ENCODE peak calls at places on chromosomes 12 and 14, in six cellular contexts. One of them, this sample, is unnamed.

GRCh38 chr12:122471324-122472226 is 29.2 kb downstream of the ZCCHC8 start:
- DNase-seq in adrenal gland: no peak
- DNase-seq in HCT116: peak; percentile 42
- DNase-seq in endodermal cell: no peak
- DNase-seq in H9: no peak
- DNase-seq in right lobe of liver: no peak
- DNase-seq in this sample: no peak

GRCh38 chr14:36430169-36430568 is 89.9 kb downstream of the NKX2-1 start:
- DNase-seq in adrenal gland: no peak
- DNase-seq in H9: peak; percentile 44
- DNase-seq in endodermal cell: peak; percentile 67
- DNase-seq in right lobe of liver: no peak
- DNase-seq in HCT116: no peak
- DNase-seq in this sample: no peak

GRCh38 chr12:12008232-12008850 is 62.4 kb upstream of the BCL2L14 start:
- DNase-seq in endodermal cell: peak; percentile 73
- DNase-seq in right lobe of liver: no peak
- DNase-seq in HCT116: no peak
- DNase-seq in H9: peak; percentile 63
- DNase-seq in adrenal gland: no peak
- DNase-seq in this sample: no peak

GRCh38 chr12:101490286-101490920 is 15.3 kb downstream of the SPIC start:
- DNase-seq in endodermal cell: peak; percentile 87
- DNase-seq in HCT116: peak; percentile 62
- DNase-seq in right lobe of liver: no peak
- DNase-seq in adrenal gland: no peak
- DNase-seq in H9: peak; percentile 71
- DNase-seq in this sample: no peak

GRCh38 chr14:90785474-90785873 is 30.8 kb downstream of the TTC7B start:
- DNase-seq in H9: peak; percentile 63
- DNase-seq in HCT116: peak; percentile 12
- DNase-seq in endodermal cell: peak; percentile 73
- DNase-seq in adrenal gland: peak; percentile 51
- DNase-seq in right lobe of liver: peak; percentile 59
- DNase-seq in this sample: peak; percentile 47

GRCh38 chr14:100629696-100630095 is 42.5 kb upstream of the BEGAIN start:
- DNase-seq in endodermal cell: no peak
- DNase-seq in right lobe of liver: no peak
- DNase-seq in adrenal gland: no peak
- DNase-seq in HCT116: no peak
- DNase-seq in H9: no peak
- DNase-seq in this sample: no peak

GRCh38 chr14:88919502-88919901 is 95.1 kb downstream of the TTC8 start:
- DNase-seq in endodermal cell: no peak
- DNase-seq in H9: no peak
- DNase-seq in right lobe of liver: no peak
- DNase-seq in adrenal gland: no peak
- DNase-seq in HCT116: no peak
- DNase-seq in this sample: no peak

GRCh38 chr14:32611752-32612151 is 282.7 kb downstream of the AKAP6 start:
- DNase-seq in right lobe of liver: no peak
- DNase-seq in H9: no peak
- DNase-seq in HCT116: no peak
- DNase-seq in adrenal gland: no peak
- DNase-seq in endodermal cell: no peak
- DNase-seq in this sample: no peak

GRCh38 chr14:74085047-74085637 is 386 bp downstream of the LIN52 start:
- DNase-seq in H9: no peak
- DNase-seq in adrenal gland: no peak
- DNase-seq in right lobe of liver: no peak
- DNase-seq in HCT116: no peak
- DNase-seq in endodermal cell: no peak
- DNase-seq in this sample: no peak

DNA sequence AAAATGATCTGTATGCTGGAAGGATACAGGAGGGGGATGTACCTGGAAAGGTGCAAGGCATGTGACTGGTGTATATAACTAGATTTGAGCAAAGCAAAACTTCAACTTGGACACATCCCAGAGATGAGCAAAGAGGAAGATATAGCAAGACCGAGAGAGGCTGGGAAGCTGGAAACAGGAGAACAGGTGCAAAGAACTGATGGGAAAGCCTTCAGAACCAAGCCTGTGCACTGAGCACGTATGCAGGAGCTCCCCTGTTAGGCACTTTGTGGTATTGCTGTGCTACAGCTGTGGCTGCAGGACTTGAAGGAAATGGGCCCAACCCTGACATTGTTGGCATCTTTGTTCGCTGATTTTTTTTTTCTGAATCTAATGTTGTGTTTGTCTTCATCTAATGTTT is 120.7 kb upstream of the PWP1 start:
- DNase-seq in endodermal cell: peak; percentile 83
- DNase-seq in H9: peak; percentile 64
- DNase-seq in adrenal gland: no peak
- DNase-seq in HCT116: peak; percentile 7
- DNase-seq in right lobe of liver: no peak
- DNase-seq in this sample: no peak
- TF ChIP-seq CTCF in endodermal cell: peak; percentile 78
- TF ChIP-seq CTCF in H9: peak; percentile 68
- TF ChIP-seq CTCF in adrenal gland: peak; percentile 32
- TF ChIP-seq CTCF in HCT116: peak; percentile 40
- TF ChIP-seq CTCF in right lobe of liver: peak; percentile 32
- TF ChIP-seq CTCF in this sample: no peak

GRCh38 chr12:77343291-77343690 is 277.9 kb upstream of the E2F7 start:
- DNase-seq in H9: no peak
- DNase-seq in adrenal gland: no peak
- DNase-seq in right lobe of liver: no peak
- DNase-seq in endodermal cell: no peak
- DNase-seq in HCT116: no peak
- DNase-seq in this sample: no peak
- H3K27ac ChIP-seq in H9: no peak overlapping the region
- H3K27ac ChIP-seq in adrenal gland: no peak overlapping the region
- H3K27ac ChIP-seq in right lobe of liver: no peak overlapping the region
- H3K27ac ChIP-seq in endodermal cell: no peak overlapping the region
- H3K27ac ChIP-seq in HCT116: no peak overlapping the region
- H3K27ac ChIP-seq in this sample: no peak overlapping the region

DNA sequence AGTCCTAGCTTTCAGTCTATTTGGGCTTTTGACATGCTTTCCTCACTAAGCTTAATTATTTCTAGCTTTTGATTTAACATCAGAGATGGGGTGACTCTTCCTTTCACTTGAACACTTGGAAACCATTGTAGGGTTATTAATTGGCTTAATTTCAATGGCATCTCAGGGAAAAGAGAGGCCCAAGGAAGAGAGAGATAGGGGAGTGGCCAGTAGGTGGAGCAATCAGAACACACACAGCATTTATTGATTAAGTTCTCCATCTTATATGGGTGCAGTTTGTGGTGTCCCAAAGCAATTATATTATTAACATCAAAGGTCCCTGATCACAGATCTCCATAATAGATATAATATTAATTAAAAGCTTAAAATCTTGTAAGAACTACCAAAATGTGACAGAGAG is 1466.1 kb upstream of the SEL1L start:
- DNase-seq in HCT116: no peak
- DNase-seq in H9: peak; percentile 26
- DNase-seq in adrenal gland: no peak
- DNase-seq in right lobe of liver: no peak
- DNase-seq in endodermal cell: peak; percentile 58
- DNase-seq in this sample: no peak
- TF ChIP-seq CTCF in HCT116: no peak
- TF ChIP-seq CTCF in H9: peak; percentile 72
- TF ChIP-seq CTCF in adrenal gland: no peak
- TF ChIP-seq CTCF in right lobe of liver: no peak
- TF ChIP-seq CTCF in endodermal cell: peak; percentile 79
- TF ChIP-seq CTCF in this sample: no peak

GRCh38 chr12:52205584-52206308 is 13.9 kb upstream of the KRT80 start:
- DNase-seq in endodermal cell: peak; percentile 42
- DNase-seq in adrenal gland: peak; percentile 11
- DNase-seq in H9: no peak
- DNase-seq in HCT116: no peak
- DNase-seq in right lobe of liver: no peak
- DNase-seq in this sample: no peak

GRCh38 chr12:52207895-52208294 is 16.1 kb upstream of the KRT80 start:
- DNase-seq in right lobe of liver: no peak
- DNase-seq in adrenal gland: peak; percentile 94
- DNase-seq in H9: no peak
- DNase-seq in endodermal cell: peak; percentile 55
- DNase-seq in HCT116: no peak
- DNase-seq in this sample: no peak

GRCh38 chr12:52207106-52207505 is 15.3 kb upstream of the KRT80 start:
- DNase-seq in H9: no peak
- DNase-seq in HCT116: no peak
- DNase-seq in endodermal cell: peak; percentile 51
- DNase-seq in right lobe of liver: no peak
- DNase-seq in adrenal gland: no peak
- DNase-seq in this sample: no peak

GRCh38 chr12:52204931-52205505 is 13.2 kb upstream of the KRT80 start:
- DNase-seq in endodermal cell: peak; percentile 35
- DNase-seq in right lobe of liver: peak; percentile 3
- DNase-seq in HCT116: no peak
- DNase-seq in H9: no peak
- DNase-seq in adrenal gland: peak; percentile 68
- DNase-seq in this sample: no peak

GRCh38 chr12:52206309-52207040 is 14.7 kb upstream of the KRT80 start:
- DNase-seq in adrenal gland: peak; percentile 15
- DNase-seq in right lobe of liver: no peak
- DNase-seq in HCT116: no peak
- DNase-seq in endodermal cell: peak; percentile 35
- DNase-seq in H9: no peak
- DNase-seq in this sample: no peak
- H3K27ac ChIP-seq in adrenal gland: no peak overlapping the region
- H3K27ac ChIP-seq in right lobe of liver: no peak overlapping the region
- H3K27ac ChIP-seq in HCT116: no peak overlapping the region
- H3K27ac ChIP-seq in endodermal cell: no peak overlapping the region
- H3K27ac ChIP-seq in H9: no peak overlapping the region
- H3K27ac ChIP-seq in this sample: no peak overlapping the region

GRCh38 chr14:105267820-105268548 is 19.7 kb downstream of the BTBD6 start:
- DNase-seq in adrenal gland: no peak
- DNase-seq in HCT116: no peak
- DNase-seq in endodermal cell: peak; percentile 62
- DNase-seq in H9: no peak
- DNase-seq in right lobe of liver: no peak
- DNase-seq in this sample: no peak
- TF ChIP-seq CTCF in adrenal gland: no peak
- TF ChIP-seq CTCF in HCT116: no peak
- TF ChIP-seq CTCF in endodermal cell: peak; percentile 42
- TF ChIP-seq CTCF in H9: peak; percentile 25
- TF ChIP-seq CTCF in right lobe of liver: peak; percentile 13
- TF ChIP-seq CTCF in this sample: no peak

DNA sequence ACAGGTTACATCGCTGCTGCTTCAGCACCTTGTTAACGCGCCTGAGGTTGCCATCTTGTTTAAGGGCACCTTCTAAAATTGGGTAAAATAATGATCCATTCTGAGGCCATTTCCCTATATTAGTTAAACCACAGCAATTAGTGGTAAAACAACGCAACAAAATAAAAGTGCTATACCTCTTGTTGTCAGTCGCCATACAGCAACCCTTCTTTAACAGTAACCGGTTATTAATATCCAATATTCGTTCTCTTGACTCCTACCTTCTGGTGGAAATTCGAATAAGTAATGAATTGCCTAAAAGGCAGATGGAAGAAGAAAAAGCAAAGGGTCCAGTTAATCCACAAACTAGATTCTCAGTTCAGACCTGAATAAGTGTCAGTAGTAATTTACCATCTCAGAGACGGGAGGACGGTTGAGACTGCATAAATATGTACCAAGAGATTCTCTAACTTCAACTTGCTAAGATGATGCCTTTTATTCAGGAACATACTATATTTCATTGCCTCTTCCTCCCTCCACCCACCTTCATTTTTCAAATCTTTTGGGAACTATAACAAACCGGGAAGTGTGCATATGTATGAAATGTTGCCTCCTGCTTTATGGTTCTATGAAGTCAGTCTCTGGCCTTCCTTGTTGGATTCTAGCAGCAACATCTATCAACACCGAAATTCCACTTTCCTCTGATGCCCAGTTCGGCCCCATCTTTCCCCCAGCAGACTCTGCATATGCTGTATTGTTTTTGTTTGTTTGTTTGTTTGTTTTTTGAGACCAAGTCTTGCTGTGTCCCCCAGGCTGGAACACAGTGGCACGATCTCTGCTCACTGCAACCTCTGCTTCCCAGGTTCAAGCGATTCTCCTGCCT is 834 bp upstream of the PSMB5 start:
- DNase-seq in endodermal cell: peak; percentile 32
- DNase-seq in right lobe of liver: no peak
- DNase-seq in adrenal gland: no peak
- DNase-seq in HCT116: no peak
- DNase-seq in H9: no peak
- DNase-seq in this sample: no peak
- H3K27ac ChIP-seq in endodermal cell: peak overlapping the region; percentile 95
- H3K27ac ChIP-seq in right lobe of liver: peak overlapping the region; percentile 80
- H3K27ac ChIP-seq in adrenal gland: peak overlapping the region; percentile 85
- H3K27ac ChIP-seq in HCT116: peak overlapping the region; percentile 84
- H3K27ac ChIP-seq in H9: peak overlapping the region; percentile 77
- H3K27ac ChIP-seq in this sample: peak overlapping the region; percentile 96

This sample was measured in coronary artery.